ENCODE peak calls at places on chromosome 1, in six cellular contexts. M, Z, W, U, I and F are unnamed samples.

GRCh38 chr1:219109424-219110018 is 64.2 kb upstream of the LYPLAL1 start:
- DNase-seq in W (no peak), I (no peak), Z (no peak), M (no peak), U (no peak), F (no peak)

GRCh38 chr1:71046891-71047634 is 553 bp downstream of the PTGER3 start:
- DNase-seq in I (no peak), W (no peak), M (no peak), U (peak), Z (no peak), F (peak)

GRCh38 chr1:41653574-41653973 is 169.1 kb upstream of the EDN2 start:
- DNase-seq in I (no peak), M (no peak), U (no peak), W (no peak), Z (no peak), F (no peak)

GRCh38 chr1:227808566-227808965 is 6.9 kb upstream of the PRSS38 start:
- DNase-seq in U (no peak), Z (peak), M (no peak), W (no peak), I (peak), F (no peak)

GRCh38 chr1:206703647-206704046 is 18.9 kb downstream of the MAPKAPK2 start:
- DNase-seq in Z (peak), U (no peak), I (no peak), M (no peak), W (no peak), F (no peak)

GRCh38 chr1:207021876-207022596 is 10.5 kb downstream of the C1orf116 start:
- DNase-seq in I (no peak), M (no peak), W (no peak), U (no peak), Z (no peak), F (no peak)

GRCh38 chr1:168504064-168504837 is 39.5 kb downstream of the XCL2 start:
- DNase-seq in W (no peak), M (no peak), I (peak), U (no peak), Z (peak), F (peak)

GRCh38 chr1:46687910-46688509 is 16.4 kb downstream of the TEX38 start:
- DNase-seq in W (no peak), I (no peak), M (no peak), Z (no peak), U (no peak), F (no peak)

GRCh38 chr1:7752512-7753417 is 18.3 kb upstream of the VAMP3 start:
- DNase-seq in U (peak), I (peak), Z (peak), W (no peak), M (peak), F (peak)

GRCh38 chr1:154607084-154607747 is 770 bp downstream of the ADAR start:
- DNase-seq in U (no peak), W (no peak), M (no peak), Z (peak), I (peak), F (peak)

GRCh38 chr1:193270996-193271395 is 84.6 kb upstream of the B3GALT2 start:
- DNase-seq in W (no peak), Z (peak), U (no peak), I (peak), M (no peak), F (no peak)

GRCh38 chr1:205344010-205344808 is 12.5 kb downstream of the KLHDC8A start:
- DNase-seq in I (peak), U (no peak), Z (no peak), W (no peak), M (no peak), F (no peak)

GRCh38 chr1:80202118-80202517 is 1195.6 kb upstream of the ADGRL4 start:
- DNase-seq in I (peak), W (no peak), U (no peak), M (no peak), Z (no peak), F (no peak)
- H4K91ac ChIP-seq in I (no peak), W (no peak), U (no peak), M (no peak), Z (no peak), F (no peak)

DNA sequence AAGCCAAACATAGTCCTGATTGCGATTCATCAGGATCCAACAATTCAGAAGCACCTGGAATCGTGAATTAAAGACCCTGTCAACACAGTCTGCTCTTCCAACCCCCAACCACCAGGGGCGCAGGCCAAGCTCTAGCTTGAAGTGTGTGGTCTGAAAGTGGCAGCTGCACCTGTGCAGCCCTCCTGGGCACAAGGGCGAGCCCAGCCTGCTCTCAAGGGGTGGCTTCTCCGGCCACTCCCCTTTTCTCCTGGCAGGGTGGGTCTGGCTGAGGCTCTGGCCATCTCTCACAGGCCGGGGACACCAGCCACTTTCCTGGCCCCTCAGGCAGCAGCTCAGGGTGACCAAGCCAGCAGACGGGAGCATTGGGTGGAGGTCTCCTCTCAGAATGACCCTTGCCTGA is 62.3 kb downstream of the SLC66A1 start:
- DNase-seq in W (no peak), I (peak), M (no peak), U (peak), Z (no peak), F (no peak)
- H3K9ac ChIP-seq in W (no peak), I (peak), M (no peak), U (no peak), Z (no peak), F (no peak)

GRCh38 chr1:20349971-20350370 is 59.3 kb downstream of the VWA5B1 start:
- DNase-seq in U (no peak), M (no peak), Z (no peak), I (no peak), W (no peak), F (no peak)

GRCh38 chr1:20349561-20349960 is 58.9 kb downstream of the VWA5B1 start:
- DNase-seq in I (no peak), U (no peak), M (no peak), W (no peak), Z (no peak), F (peak)

GRCh38 chr1:20351911-20352675 is 61.4 kb downstream of the VWA5B1 start:
- DNase-seq in U (no peak), M (no peak), I (no peak), W (no peak), Z (no peak), F (peak)

GRCh38 chr1:20348326-20348910 is 57.7 kb downstream of the VWA5B1 start:
- DNase-seq in I (no peak), U (no peak), M (no peak), Z (no peak), W (no peak), F (no peak)

DNA sequence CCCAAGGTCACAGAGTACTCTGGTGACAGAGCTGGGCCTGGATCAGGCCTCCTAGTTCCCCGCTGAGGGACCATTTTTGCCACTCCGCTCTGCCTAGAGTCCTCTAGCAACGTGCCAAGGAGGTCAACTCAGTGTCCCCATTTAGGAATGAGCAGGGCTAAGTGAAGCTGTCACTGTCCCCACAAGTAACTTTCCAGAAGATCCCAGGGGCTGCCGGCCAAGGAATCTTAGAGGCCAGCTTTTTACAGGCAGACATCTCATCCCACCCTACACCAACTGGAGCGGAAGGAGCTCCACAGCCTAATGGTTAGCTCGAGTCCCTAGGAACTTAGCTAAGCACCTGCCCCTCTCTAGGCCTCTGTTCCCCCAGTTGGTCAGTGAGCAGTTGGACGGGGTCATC is 59.7 kb downstream of the VWA5B1 start:
- DNase-seq in Z (no peak), M (no peak), U (no peak), W (no peak), I (no peak), F (no peak)
- H4K91ac ChIP-seq in Z (no peak), M (no peak), U (no peak), W (no peak), I (no peak), F (no peak)

GRCh38 chr1:31502253-31502652 is 74.1 kb upstream of the TINAGL1 start:
- DNase-seq in U (no peak), M (no peak), Z (no peak), W (no peak), I (no peak), F (no peak)

GRCh38 chr1:31502926-31503511 is 73.3 kb upstream of the TINAGL1 start:
- DNase-seq in M (no peak), Z (no peak), U (peak), I (no peak), W (peak), F (no peak)

GRCh38 chr1:31497601-31498000 is 78.7 kb upstream of the TINAGL1 start:
- DNase-seq in Z (peak), U (no peak), I (no peak), M (no peak), W (no peak), F (no peak)

GRCh38 chr1:31501505-31501904 is 74.8 kb upstream of the TINAGL1 start:
- DNase-seq in U (no peak), Z (no peak), I (no peak), W (no peak), M (no peak), F (no peak)

DNA sequence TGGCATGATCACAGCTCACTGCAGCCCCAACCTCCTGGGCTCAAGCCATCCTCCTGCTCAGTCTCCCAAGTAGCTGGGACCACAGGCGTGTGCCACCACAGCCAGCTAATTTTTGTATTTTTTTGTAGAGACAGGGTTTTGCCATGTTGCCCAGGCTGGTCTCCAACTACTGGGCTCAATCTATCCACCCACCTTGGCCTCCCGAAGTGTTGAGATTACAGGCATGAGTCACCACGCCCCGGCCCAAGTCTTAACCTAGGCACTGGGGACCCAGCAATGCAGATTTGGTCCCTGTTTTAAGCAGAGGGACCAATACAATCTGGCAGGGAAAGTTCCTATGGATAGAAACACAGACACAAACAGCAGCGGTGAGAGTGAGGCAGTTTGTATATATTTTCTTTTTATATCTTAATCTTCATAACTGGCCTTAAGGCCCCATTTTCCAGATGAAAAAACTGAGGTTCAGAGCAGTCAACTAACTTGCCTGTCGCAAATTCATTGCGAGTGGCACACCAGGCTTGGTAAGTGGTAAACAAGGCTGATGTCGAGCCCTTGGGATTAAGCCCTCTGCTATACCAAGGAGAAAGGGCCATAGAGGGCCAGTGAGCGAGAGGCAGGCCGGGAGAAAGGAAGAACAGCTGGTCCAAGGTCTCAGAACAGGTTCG is 77.8 kb upstream of the TINAGL1 start:
- DNase-seq in I (no peak), U (no peak), W (no peak), M (no peak), Z (no peak), F (no peak)
- H3K9ac ChIP-seq in I (no peak), U (no peak), W (no peak), M (no peak), Z (no peak), F (no peak)

GRCh38 chr1:150141452-150141851 is 8.3 kb upstream of the PLEKHO1 start:
- DNase-seq in Z (peak), W (no peak), M (no peak), U (no peak), I (no peak), F (no peak)

GRCh38 chr1:150146853-150147542 is 2.7 kb upstream of the PLEKHO1 start:
- DNase-seq in W (no peak), M (no peak), U (peak), I (no peak), Z (no peak), F (no peak)

GRCh38 chr1:150144606-150145005 is 5.1 kb upstream of the PLEKHO1 start:
- DNase-seq in I (no peak), U (no peak), W (no peak), Z (no peak), M (no peak), F (no peak)

GRCh38 chr1:150138044-150138443 is 11.7 kb upstream of the PLEKHO1 start:
- DNase-seq in I (no peak), M (no peak), Z (no peak), U (no peak), W (no peak), F (no peak)

DNA sequence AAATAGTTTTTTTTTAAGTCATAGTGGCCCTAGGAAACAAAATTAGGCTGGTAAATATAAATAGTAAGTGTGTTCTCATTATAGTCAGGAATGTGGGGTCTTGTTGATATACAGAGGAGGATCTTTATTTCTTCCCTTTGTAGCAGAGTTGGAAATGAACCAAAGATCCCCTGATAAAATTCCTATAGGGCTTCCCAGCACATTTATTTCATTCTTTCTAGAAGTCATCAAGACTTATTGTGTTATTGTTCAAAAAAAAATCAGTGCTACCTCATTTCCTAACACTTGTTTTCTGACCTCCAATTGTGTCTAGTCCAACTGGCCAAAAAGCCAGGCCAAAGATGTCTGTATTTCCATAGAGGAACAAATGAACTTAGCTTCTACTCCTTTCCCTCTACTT is 7.6 kb upstream of the PLEKHO1 start:
- DNase-seq in Z (no peak), I (no peak), M (no peak), U (no peak), W (no peak), F (no peak)
- H4K91ac ChIP-seq in Z (no peak), I (no peak), M (no peak), U (no peak), W (no peak), F (no peak)